ENCODE peak calls at places on chromosomes 7 and 10, in four cellular contexts. D is right lobe of liver, F is uterus, O is H9. T is an unnamed sample. For H3K9me3, the result is how much of the 10 kb centered on the place peaks cover.

GRCh38 chr7:151839511-151839921 is 37.4 kb downstream of the PRKAG2 start:
- DNase-seq in D (peak), F (no peak), O (no peak), T (no peak)

GRCh38 chr7:131131012-131131745 is 196.5 kb upstream of the MKLN1 start:
- DNase-seq in F (no peak), O (no peak), D (no peak), T (no peak)

GRCh38 chr10:30534465-30535144 is 94.9 kb downstream of the LYZL2 start:
- DNase-seq in F (peak), D (peak), O (peak), T (peak)

GRCh38 chr7:79199961-79200360 is 253.5 kb downstream of the MAGI2 start:
- DNase-seq in O (no peak), F (no peak), D (no peak), T (no peak)

GRCh38 chr10:22611425-22612111 is 102.8 kb downstream of the PIP4K2A start:
- DNase-seq in D (no peak), O (no peak), F (no peak), T (peak)

GRCh38 chr7:138753611-138754010 is 44.2 kb upstream of the TMEM213 start:
- DNase-seq in F (no peak), D (no peak), O (no peak), T (no peak)

GRCh38 chr7:151107882-151108281 is 21.6 kb downstream of the AGAP3 start:
- DNase-seq in D (no peak), F (no peak), O (no peak), T (no peak)

GRCh38 chr7:135801045-135801693 is 52.6 kb upstream of the FAM180A start:
- DNase-seq in O (no peak), D (no peak), F (no peak), T (no peak)

GRCh38 chr7:55786901-55787300 is 75.7 kb downstream of the SEPTIN14 start:
- DNase-seq in O (no peak), D (no peak), F (no peak), T (no peak)

GRCh38 chr10:132588301-132589013 is 50.9 kb downstream of the INPP5A start:
- DNase-seq in D (no peak), O (no peak), F (no peak), T (no peak)

GRCh38 chr10:34495938-34496337 is 319.2 kb downstream of the PARD3 start:
- DNase-seq in F (no peak), D (no peak), O (no peak), T (no peak)

GRCh38 chr7:116249969-116250553 is 39.7 kb downstream of the TES start:
- DNase-seq in D (no peak), O (peak), F (no peak), T (no peak)

GRCh38 chr10:12906051-12906541 is 95.4 kb downstream of the CCDC3 start:
- DNase-seq in O (no peak), D (no peak), F (no peak), T (no peak)

GRCh38 chr10:23192396-23192740 is 256 bp downstream of the PTF1A start:
- DNase-seq in O (no peak), D (no peak), F (no peak), T (no peak)

GRCh38 chr7:46352335-46352954 is 431.4 kb upstream of the IGFBP3 start:
- DNase-seq in D (no peak), O (peak), F (peak), T (no peak)

GRCh38 chr10:19654576-19654975 is 161.7 kb upstream of the PLXDC2 start:
- DNase-seq in D (no peak), F (no peak), O (no peak), T (no peak)

GRCh38 chr7:45055016-45055415 is 33.8 kb downstream of the NACAD start:
- DNase-seq in F (no peak), D (no peak), O (no peak), T (no peak)

GRCh38 chr7:30864146-30864545 is 47.5 kb upstream of the AQP1 start:
- DNase-seq in D (no peak), F (no peak), O (no peak), T (no peak)

GRCh38 chr10:4270116-4270515 is 485.1 kb upstream of the KLF6 start:
- DNase-seq in F (no peak), D (no peak), O (no peak), T (no peak)

GRCh38 chr7:100563809-100564400 is 9.8 kb downstream of the SAP25 start:
- DNase-seq in O (peak), F (peak), D (no peak), T (peak)

GRCh38 chr10:13000431-13000830 is 1.1 kb downstream of the CCDC3 start:
- DNase-seq in D (no peak), O (no peak), F (no peak), T (no peak)

GRCh38 chr10:73480158-73480557 is 15.7 kb downstream of the PPP3CB start:
- DNase-seq in F (no peak), D (no peak), O (no peak), T (no peak)

GRCh38 chr7:153628825-153629224 is 423.4 kb upstream of the DPP6 start:
- DNase-seq in F (no peak), D (no peak), O (no peak), T (no peak)

GRCh38 chr10:116073025-116073424 is 200.0 kb downstream of the GFRA1 start:
- DNase-seq in F (no peak), O (no peak), D (no peak), T (no peak)

GRCh38 chr7:25565949-25566348 is 337.7 kb upstream of the NPVF start:
- DNase-seq in F (peak), O (peak), D (no peak), T (peak)

GRCh38 chr7:12139421-12139820 is 71.7 kb upstream of the TMEM106B start:
- DNase-seq in F (no peak), D (no peak), O (no peak), T (no peak)

GRCh38 chr7:74351836-74352235 is 62.6 kb downstream of the CLIP2 start:
- DNase-seq in F (peak), D (no peak), O (no peak), T (no peak)

GRCh38 chr10:93352638-93353383 is 129.3 kb downstream of the MYOF start:
- DNase-seq in O (no peak), D (no peak), F (no peak), T (no peak)

DNA sequence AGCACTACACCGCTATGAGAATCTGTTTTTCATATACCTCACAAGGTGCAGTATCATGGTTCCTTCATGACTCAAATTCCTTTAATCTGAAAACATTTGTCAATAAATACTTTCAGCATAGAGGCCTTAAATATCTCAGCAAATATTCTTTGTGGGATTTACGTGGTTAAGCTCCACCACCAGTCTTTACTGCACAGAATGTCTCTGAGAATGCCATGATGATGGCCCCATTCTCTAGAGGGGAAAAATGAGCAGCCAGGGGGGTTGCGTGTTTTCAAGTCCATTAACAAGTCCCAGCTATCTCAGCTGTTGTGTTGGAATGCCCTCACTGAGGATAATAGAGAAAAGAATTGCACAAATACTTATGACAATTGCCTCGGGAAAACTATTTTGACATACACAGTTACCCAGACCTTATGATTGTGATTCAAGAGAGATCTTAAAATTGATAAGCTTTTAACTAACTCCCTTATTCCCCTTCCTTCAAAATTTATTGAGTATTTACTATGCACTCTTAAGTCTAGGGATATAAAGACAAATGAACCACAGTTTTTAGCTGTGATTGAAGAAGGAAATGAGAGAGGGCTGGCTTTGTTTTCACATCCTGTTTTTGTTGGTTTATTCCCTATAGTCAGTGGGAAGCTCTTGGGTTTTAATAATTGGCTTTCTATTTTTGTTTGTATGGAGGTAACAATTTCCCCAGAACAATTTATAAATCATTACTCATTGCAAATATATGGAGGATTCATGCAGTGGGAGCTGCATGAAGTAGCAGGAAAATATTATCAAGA is 176.5 kb upstream of the VWC2 start:
- DNase-seq in O (no peak), F (no peak), D (no peak), T (no peak)
- H3K27ac ChIP-seq in O (no peak), F (no peak), D (no peak), T (no peak)

GRCh38 chr7:101688995-101689907 is 60.2 kb upstream of the MYL10 start:
- DNase-seq in D (no peak), F (no peak), O (no peak), T (no peak)

GRCh38 chr7:101690061-101690460 is 61.0 kb upstream of the MYL10 start:
- DNase-seq in F (no peak), D (no peak), O (no peak), T (no peak)

GRCh38 chr7:101693498-101694091 is 64.5 kb upstream of the MYL10 start:
- DNase-seq in O (no peak), D (no peak), F (no peak), T (no peak)

GRCh38 chr7:101688183-101688831 is 59.2 kb upstream of the MYL10 start:
- DNase-seq in D (peak), O (peak), F (peak), T (peak)

GRCh38 chr7:101691822-101692384 is 62.8 kb upstream of the MYL10 start:
- DNase-seq in F (no peak), O (no peak), D (peak), T (no peak)
- TF ChIP-seq CTCF in F (no peak), O (no peak), D (no peak), T (no peak)

GRCh38 chr10:37095822-37096593 is 29.4 kb upstream of the ANKRD30A start:
- DNase-seq in F (no peak), O (no peak), D (no peak), T (no peak)
- H3K9me3 ChIP-seq in F (under half), O (half or more), D (under half), T (under half)

DNA sequence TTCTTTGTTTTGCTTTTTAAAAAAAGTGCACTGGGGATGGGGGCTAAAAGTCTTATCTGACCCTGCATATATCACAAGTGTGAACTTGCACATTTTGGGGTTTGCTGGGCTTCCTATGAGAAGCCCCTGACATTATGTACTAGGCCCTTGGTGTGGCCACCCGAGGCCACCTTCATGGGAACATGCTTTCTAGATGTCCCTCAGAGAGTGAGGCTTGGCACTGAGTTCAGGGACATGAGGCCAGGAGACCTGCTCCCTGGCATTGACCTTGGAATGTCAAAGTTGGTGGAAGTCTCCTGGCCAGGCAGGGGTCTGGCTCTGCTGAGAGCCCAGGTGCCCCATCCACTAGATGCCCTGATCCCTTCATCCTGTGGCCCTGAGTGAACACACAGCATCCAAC is 536.2 kb downstream of the TCERG1L start:
- DNase-seq in F (no peak), D (peak), O (no peak), T (no peak)
- H3K27ac ChIP-seq in F (no peak), D (no peak), O (no peak), T (no peak)

GRCh38 chr10:63631971-63632370 is 110.8 kb downstream of the REEP3 start:
- DNase-seq in F (no peak), D (no peak), O (no peak), T (no peak)

GRCh38 chr10:63634488-63635090 is 113.4 kb downstream of the REEP3 start:
- DNase-seq in D (no peak), O (no peak), F (no peak), T (no peak)

GRCh38 chr10:63636812-63637211 is 115.6 kb downstream of the REEP3 start:
- DNase-seq in F (no peak), D (no peak), O (no peak), T (no peak)

GRCh38 chr10:63630928-63631685 is 109.9 kb downstream of the REEP3 start:
- DNase-seq in D (no peak), F (no peak), O (no peak), T (no peak)

GRCh38 chr10:63633677-63634487 is 112.7 kb downstream of the REEP3 start:
- DNase-seq in D (no peak), F (no peak), O (no peak), T (no peak)
- TF ChIP-seq CTCF in D (peak), F (no peak), O (peak), T (no peak)

DNA sequence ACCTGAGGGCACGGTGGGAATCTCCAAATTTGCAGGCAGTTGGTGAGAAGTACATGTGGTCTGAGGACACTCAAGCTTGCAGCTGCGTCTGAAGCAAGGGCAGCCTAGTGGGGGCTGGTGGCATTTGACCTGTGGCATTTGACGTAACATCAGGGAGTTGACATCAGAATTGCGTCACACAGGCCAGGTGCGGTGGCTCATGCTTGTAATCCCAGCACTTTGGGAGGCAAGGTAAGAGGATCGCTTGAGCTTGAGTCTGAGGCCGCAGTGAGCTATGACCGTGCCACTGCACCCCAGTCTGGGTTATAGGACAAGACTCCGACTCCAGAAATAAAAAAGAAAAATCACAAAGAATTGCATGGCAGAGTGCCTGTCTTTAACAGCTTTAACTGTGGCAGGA is 25.6 kb upstream of the RBAK start:
- DNase-seq in O (no peak), F (no peak), D (no peak), T (no peak)
- H3K9me3 ChIP-seq in O (under half), F (under half), D (under half), T (under half)

DNA sequence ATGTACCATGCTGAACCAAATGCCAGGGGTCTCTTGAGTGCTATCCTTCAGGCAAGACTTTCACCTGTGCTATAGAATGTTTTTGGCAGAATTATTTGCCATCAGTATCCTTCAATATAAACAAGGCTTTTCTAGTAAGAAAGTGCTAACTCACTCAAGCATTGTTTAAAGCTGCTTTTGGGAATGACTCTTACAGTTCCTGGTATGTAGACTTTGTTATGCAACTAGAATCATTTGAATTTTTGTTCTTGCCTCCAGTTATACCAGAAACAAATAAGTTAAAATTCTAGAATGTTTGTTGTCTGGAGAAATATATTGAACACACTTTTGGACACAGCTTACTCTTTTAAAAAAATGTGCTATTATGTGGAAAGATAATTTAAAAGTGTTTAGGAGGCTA is 39.5 kb upstream of the RTKN2 start:
- DNase-seq in F (no peak), O (no peak), D (no peak), T (no peak)
- H3K27ac ChIP-seq in F (no peak), O (no peak), D (no peak), T (no peak)

GRCh38 chr7:43528581-43529354 is 54.1 kb upstream of the STK17A start:
- DNase-seq in O (no peak), F (no peak), D (no peak), T (no peak)
- TF ChIP-seq CTCF in O (no peak), F (no peak), D (no peak), T (no peak)

DNA sequence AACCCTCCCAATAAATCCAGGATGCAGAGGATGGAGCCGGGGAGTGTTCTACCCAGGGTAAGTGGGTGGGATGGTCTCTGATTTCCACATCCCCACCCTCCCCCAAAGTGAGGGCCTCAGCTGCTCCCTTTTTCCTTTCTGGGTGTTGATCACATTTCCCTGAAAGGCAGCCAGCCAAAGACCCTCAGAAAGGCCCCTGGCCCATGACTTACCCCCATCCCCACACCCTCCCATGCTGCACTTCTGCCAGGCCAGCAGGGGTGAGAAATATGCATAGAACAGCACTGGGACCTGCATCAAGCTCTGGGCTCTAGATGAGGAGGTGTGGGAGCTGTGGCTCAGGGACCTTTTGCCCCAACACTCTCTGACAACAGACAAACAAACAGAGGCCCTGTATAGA is 927.3 kb upstream of the ZNF722 start:
- DNase-seq in D (no peak), O (no peak), F (no peak), T (no peak)
- H3K9me3 ChIP-seq in D (under half), O (half or more), F (under half), T (under half)